ENCODE peak calls at places on chromosomes 6 and 20, in four cellular contexts. V is neural progenitor cell, Q is IMR-90, S is Right ventricle myocardium inferior. D is an unnamed sample.

GRCh38 chr6:119134752-119135151 is 56.3 kb upstream of the FAM184A start:
- DNase-seq in V (no peak), Q (no peak), S (no peak), D (no peak)

GRCh38 chr6:70412797-70413113 is 553 bp upstream of the FAM135A start:
- DNase-seq in V (no peak), S (no peak), Q (no peak), D (no peak)

GRCh38 chr6:151999194-151999593 is 191.7 kb downstream of the ESR1 start:
- DNase-seq in S (no peak), Q (no peak), V (no peak), D (peak)

GRCh38 chr6:40380271-40380670 is 206.9 kb downstream of the LRFN2 start:
- DNase-seq in V (no peak), S (no peak), Q (no peak), D (no peak)

GRCh38 chr6:34084591-34085280 is 61.2 kb downstream of the GRM4 start:
- DNase-seq in S (no peak), V (no peak), Q (no peak), D (no peak)

GRCh38 chr6:36118550-36119107 is 11.7 kb upstream of the MAPK13 start:
- DNase-seq in S (no peak), Q (no peak), V (no peak), D (no peak)

GRCh38 chr6:30102701-30103629 is 9.9 kb downstream of the TRIM31 start:
- DNase-seq in V (peak), S (peak), Q (peak), D (peak)

GRCh38 chr6:160070427-160070826 is 51.2 kb upstream of the SLC22A1 start:
- DNase-seq in S (no peak), V (no peak), Q (no peak), D (no peak)

GRCh38 chr20:32344835-32345506 is 13.2 kb upstream of the ASXL1 start:
- DNase-seq in V (peak), S (no peak), Q (no peak), D (no peak)

GRCh38 chr6:107103082-107103481 is 12.2 kb downstream of the BEND3 start:
- DNase-seq in Q (no peak), S (no peak), V (no peak), D (no peak)

D was measured in iris pigment epithelial cell.